ENCODE peak calls at places on chromosomes 3 and 15, in four cellular contexts. T, S, R and Z are unnamed samples.

GRCh38 chr15:81332326-81332725 is 8.4 kb upstream of the STARD5 start:
- DNase-seq in T (no peak), S (no peak), R (no peak), Z (no peak)

GRCh38 chr15:85532689-85533088 is 152.3 kb downstream of the AKAP13 start:
- DNase-seq in S (no peak), T (no peak), R (no peak), Z (no peak)

GRCh38 chr3:108011616-108012015 is 79.2 kb downstream of the CD47 start:
- DNase-seq in R (no peak), T (no peak), S (no peak), Z (no peak)

GRCh38 chr3:109023656-109024254 is 70.1 kb upstream of the GUCA1C start:
- DNase-seq in T (peak), S (peak), R (peak), Z (peak)

GRCh38 chr15:93603550-93603949 is 514.5 kb upstream of the RGMA start:
- DNase-seq in R (no peak), S (no peak), T (no peak), Z (no peak)

GRCh38 chr3:136078421-136079364 is 113.2 kb downstream of the PPP2R3A start:
- DNase-seq in R (no peak), S (no peak), T (peak), Z (peak)

GRCh38 chr3:29871087-29871486 is 590.2 kb downstream of the RBMS3 start:
- DNase-seq in T (peak), R (no peak), S (no peak), Z (no peak)

GRCh38 chr3:13886593-13887129 is 6.8 kb upstream of the WNT7A start:
- DNase-seq in S (no peak), R (no peak), T (no peak), Z (no peak)

GRCh38 chr15:55965091-55965490 is 28.3 kb downstream of the NEDD4 start:
- DNase-seq in R (no peak), T (no peak), S (no peak), Z (no peak)

DNA sequence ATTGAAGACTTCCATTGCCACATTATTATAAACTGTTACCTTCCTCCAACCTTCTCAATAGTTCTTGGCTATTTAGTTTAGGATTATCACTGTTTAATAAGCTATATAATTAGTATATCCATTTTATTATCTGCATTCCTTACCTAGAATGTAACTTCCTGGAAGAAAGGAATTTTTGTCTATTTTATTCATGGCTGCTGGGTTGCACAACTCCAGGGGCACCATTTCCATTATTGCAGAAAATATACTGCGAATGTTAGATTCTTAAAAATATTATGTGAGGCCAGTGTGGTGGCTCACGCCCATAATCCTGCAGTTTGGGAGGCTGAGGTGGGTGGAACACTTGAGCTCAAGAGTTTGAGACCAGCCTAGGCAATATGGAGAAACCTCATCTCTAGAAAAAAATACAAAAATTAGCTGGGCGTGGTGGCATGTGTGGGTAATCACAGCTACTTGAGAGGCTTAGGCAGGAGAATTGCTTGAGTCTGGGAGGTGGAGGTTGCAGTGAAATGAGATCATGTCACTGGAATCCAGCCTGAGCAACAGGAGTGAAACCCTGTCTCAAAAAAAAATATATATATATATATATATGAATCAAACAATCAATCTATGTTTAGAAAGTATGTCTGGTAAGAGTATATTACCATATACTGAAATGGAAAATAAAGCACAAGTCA is 19.9 kb downstream of the CLDN1 start:
- DNase-seq in R (no peak), S (no peak), T (no peak), Z (no peak)
- H3K4me3 ChIP-seq in R (no peak), S (no peak), T (no peak), Z (no peak)

GRCh38 chr3:149020839-149021252 is 29.5 kb downstream of the GYG1 start:
- DNase-seq in S (no peak), T (no peak), R (no peak), Z (no peak)
- H3K4me3 ChIP-seq in S (no peak), T (no peak), R (no peak), Z (no peak)

GRCh38 chr3:46948830-46949671 is 27.5 kb downstream of the CCDC12 start:
- DNase-seq in T (no peak), S (no peak), R (no peak), Z (no peak)
- H3K4me3 ChIP-seq in T (no peak), S (no peak), R (no peak), Z (no peak)

GRCh38 chr3:103126111-103126510 is 691.3 kb downstream of the ZPLD1 start:
- DNase-seq in T (no peak), R (no peak), S (no peak), Z (no peak)

GRCh38 chr3:103127737-103128136 is 692.9 kb downstream of the ZPLD1 start:
- DNase-seq in T (no peak), S (no peak), R (no peak), Z (no peak)

GRCh38 chr3:103127116-103127630 is 692.4 kb downstream of the ZPLD1 start:
- DNase-seq in S (no peak), T (no peak), R (no peak), Z (no peak)
- H3K4me3 ChIP-seq in S (no peak), T (no peak), R (no peak), Z (no peak)

GRCh38 chr15:74788042-74788715 is 6.3 kb downstream of the CSK start:
- DNase-seq in T (no peak), S (no peak), R (no peak), Z (no peak)
- H3K4me3 ChIP-seq in T (no peak), S (no peak), R (no peak), Z (peak)

GRCh38 chr15:66565731-66566130 is at the start of gene LCTL:
- DNase-seq in R (peak), S (no peak), T (peak), Z (no peak)

GRCh38 chr15:66565141-66565595 is 630 bp downstream of the LCTL start:
- DNase-seq in R (peak), T (no peak), S (no peak), Z (no peak)

GRCh38 chr15:66569461-66570137 is 3.8 kb upstream of the LCTL start:
- DNase-seq in T (no peak), R (no peak), S (no peak), Z (no peak)

GRCh38 chr15:66567897-66568296 is 2.1 kb upstream of the LCTL start:
- DNase-seq in T (no peak), R (no peak), S (no peak), Z (no peak)

GRCh38 chr15:66566963-66567531 is 1.2 kb upstream of the LCTL start:
- DNase-seq in S (peak), T (peak), R (peak), Z (peak)
- H3K4me3 ChIP-seq in S (no peak), T (no peak), R (no peak), Z (no peak)